ENCODE peak calls at places on chromosomes 2 and 18, in eight cellular contexts. One of them, this sample, is unnamed.

GRCh38 chr2:130198343-130198742 is at the start of gene TUBA3E:
- DNase-seq in AG04449: no peak
- DNase-seq in cardiac muscle cell: no peak
- DNase-seq in brain microvascular endothelial cell: no peak
- DNase-seq in fibroblast of lung: no peak
- DNase-seq in upper lobe of right lung: no peak
- DNase-seq in cardiac fibroblast: no peak
- DNase-seq in GM23248: no peak
- DNase-seq in this sample: no peak

GRCh38 chr18:677951-678363 is 20.5 kb downstream of the TYMS start:
- DNase-seq in AG04449: no peak
- DNase-seq in cardiac muscle cell: no peak
- DNase-seq in brain microvascular endothelial cell: no peak
- DNase-seq in fibroblast of lung: peak; percentile 64
- DNase-seq in upper lobe of right lung: no peak
- DNase-seq in cardiac fibroblast: no peak
- DNase-seq in GM23248: no peak
- DNase-seq in this sample: no peak

GRCh38 chr2:45020439-45020838 is 11.2 kb upstream of the SIX2 start:
- DNase-seq in AG04449: no peak
- DNase-seq in cardiac muscle cell: no peak
- DNase-seq in brain microvascular endothelial cell: no peak
- DNase-seq in fibroblast of lung: no peak
- DNase-seq in upper lobe of right lung: no peak
- DNase-seq in cardiac fibroblast: no peak
- DNase-seq in GM23248: no peak
- DNase-seq in this sample: no peak

GRCh38 chr18:2495381-2495780 is 75.9 kb downstream of the METTL4 start:
- DNase-seq in AG04449: no peak
- DNase-seq in cardiac muscle cell: no peak
- DNase-seq in brain microvascular endothelial cell: no peak
- DNase-seq in fibroblast of lung: peak; percentile 81
- DNase-seq in upper lobe of right lung: no peak
- DNase-seq in cardiac fibroblast: no peak
- DNase-seq in GM23248: no peak
- DNase-seq in this sample: no peak

GRCh38 chr2:201821080-201821479 is 14.7 kb downstream of the CDK15 start:
- DNase-seq in AG04449: no peak
- DNase-seq in cardiac muscle cell: no peak
- DNase-seq in brain microvascular endothelial cell: no peak
- DNase-seq in fibroblast of lung: no peak
- DNase-seq in upper lobe of right lung: no peak
- DNase-seq in cardiac fibroblast: no peak
- DNase-seq in GM23248: no peak
- DNase-seq in this sample: no peak

GRCh38 chr18:23784811-23785245 is 95.6 kb downstream of the LAMA3 start:
- DNase-seq in AG04449: peak; percentile 73
- DNase-seq in cardiac muscle cell: no peak
- DNase-seq in brain microvascular endothelial cell: peak; percentile 90
- DNase-seq in fibroblast of lung: peak; percentile 92
- DNase-seq in upper lobe of right lung: no peak
- DNase-seq in cardiac fibroblast: peak; percentile 92
- DNase-seq in GM23248: peak; percentile 86
- DNase-seq in this sample: peak; percentile 80

GRCh38 chr2:203177361-203177760 is 61.5 kb upstream of the CYP20A1 start:
- DNase-seq in AG04449: no peak
- DNase-seq in cardiac muscle cell: no peak
- DNase-seq in brain microvascular endothelial cell: no peak
- DNase-seq in fibroblast of lung: peak; percentile 38
- DNase-seq in upper lobe of right lung: no peak
- DNase-seq in cardiac fibroblast: peak; percentile 24
- DNase-seq in GM23248: peak; percentile 32
- DNase-seq in this sample: no peak

GRCh38 chr2:177603734-177604133 is 211.2 kb downstream of the AGPS start:
- DNase-seq in AG04449: no peak
- DNase-seq in cardiac muscle cell: no peak
- DNase-seq in brain microvascular endothelial cell: no peak
- DNase-seq in fibroblast of lung: no peak
- DNase-seq in upper lobe of right lung: no peak
- DNase-seq in cardiac fibroblast: no peak
- DNase-seq in GM23248: no peak
- DNase-seq in this sample: no peak

GRCh38 chr18:66735933-66736332 is 132.0 kb upstream of the CDH19 start:
- DNase-seq in AG04449: no peak
- DNase-seq in cardiac muscle cell: no peak
- DNase-seq in brain microvascular endothelial cell: no peak
- DNase-seq in fibroblast of lung: no peak
- DNase-seq in upper lobe of right lung: no peak
- DNase-seq in cardiac fibroblast: no peak
- DNase-seq in GM23248: no peak
- DNase-seq in this sample: no peak

GRCh38 chr18:57436193-57436964 is 1.2 kb downstream of the ONECUT2 start:
- DNase-seq in AG04449: no peak
- DNase-seq in cardiac muscle cell: no peak
- DNase-seq in brain microvascular endothelial cell: no peak
- DNase-seq in fibroblast of lung: no peak
- DNase-seq in upper lobe of right lung: no peak
- DNase-seq in cardiac fibroblast: no peak
- DNase-seq in GM23248: no peak
- DNase-seq in this sample: no peak

GRCh38 chr2:232341739-232342126 is 36.8 kb upstream of the ALPP start:
- DNase-seq in AG04449: no peak
- DNase-seq in cardiac muscle cell: no peak
- DNase-seq in brain microvascular endothelial cell: no peak
- DNase-seq in fibroblast of lung: no peak
- DNase-seq in upper lobe of right lung: peak; percentile 26
- DNase-seq in cardiac fibroblast: no peak
- DNase-seq in GM23248: no peak
- DNase-seq in this sample: no peak

GRCh38 chr18:37259711-37260110 is 305.9 kb downstream of the CELF4 start:
- DNase-seq in AG04449: no peak
- DNase-seq in cardiac muscle cell: no peak
- DNase-seq in brain microvascular endothelial cell: no peak
- DNase-seq in fibroblast of lung: no peak
- DNase-seq in upper lobe of right lung: no peak
- DNase-seq in cardiac fibroblast: no peak
- DNase-seq in GM23248: no peak
- DNase-seq in this sample: no peak

GRCh38 chr2:72165792-72166191 is 18.1 kb upstream of the CYP26B1 start:
- DNase-seq in AG04449: no peak
- DNase-seq in cardiac muscle cell: no peak
- DNase-seq in brain microvascular endothelial cell: no peak
- DNase-seq in fibroblast of lung: peak; percentile 36
- DNase-seq in upper lobe of right lung: no peak
- DNase-seq in cardiac fibroblast: peak; percentile 75
- DNase-seq in GM23248: peak; percentile 34
- DNase-seq in this sample: no peak

GRCh38 chr2:216829533-216829932 is 30.3 kb downstream of the TNP1 start:
- DNase-seq in AG04449: no peak
- DNase-seq in cardiac muscle cell: peak; percentile 75
- DNase-seq in brain microvascular endothelial cell: peak; percentile 55
- DNase-seq in fibroblast of lung: peak; percentile 70
- DNase-seq in upper lobe of right lung: no peak
- DNase-seq in cardiac fibroblast: peak; percentile 40
- DNase-seq in GM23248: peak; percentile 74
- DNase-seq in this sample: no peak

GRCh38 chr2:199370150-199370780 is 87.5 kb downstream of the SATB2 start:
- DNase-seq in AG04449: no peak
- DNase-seq in cardiac muscle cell: no peak
- DNase-seq in brain microvascular endothelial cell: no peak
- DNase-seq in fibroblast of lung: peak; percentile 63
- DNase-seq in upper lobe of right lung: no peak
- DNase-seq in cardiac fibroblast: peak; percentile 39
- DNase-seq in GM23248: peak; percentile 68
- DNase-seq in this sample: no peak

GRCh38 chr2:120641366-120641771 is 94.3 kb upstream of the GLI2 start:
- DNase-seq in AG04449: no peak
- DNase-seq in cardiac muscle cell: no peak
- DNase-seq in brain microvascular endothelial cell: peak; percentile 67
- DNase-seq in fibroblast of lung: peak; percentile 39
- DNase-seq in upper lobe of right lung: no peak
- DNase-seq in cardiac fibroblast: peak; percentile 49
- DNase-seq in GM23248: peak; percentile 51
- DNase-seq in this sample: no peak

GRCh38 chr2:133390151-133390550 is 178.1 kb downstream of the NCKAP5 start:
- DNase-seq in AG04449: peak; percentile 65
- DNase-seq in cardiac muscle cell: no peak
- DNase-seq in brain microvascular endothelial cell: peak; percentile 35
- DNase-seq in fibroblast of lung: peak; percentile 72
- DNase-seq in upper lobe of right lung: no peak
- DNase-seq in cardiac fibroblast: peak; percentile 39
- DNase-seq in GM23248: peak; percentile 79
- DNase-seq in this sample: peak; percentile 34

GRCh38 chr2:29844713-29845320 is 76.6 kb downstream of the ALK start:
- DNase-seq in AG04449: no peak
- DNase-seq in cardiac muscle cell: no peak
- DNase-seq in brain microvascular endothelial cell: peak; percentile 2
- DNase-seq in fibroblast of lung: peak; percentile 30
- DNase-seq in upper lobe of right lung: no peak
- DNase-seq in cardiac fibroblast: peak; percentile 44
- DNase-seq in GM23248: peak; percentile 67
- DNase-seq in this sample: no peak

GRCh38 chr2:233250985-233251305 is 528 bp upstream of the ATG16L1 start:
- DNase-seq in AG04449: no peak
- DNase-seq in cardiac muscle cell: no peak
- DNase-seq in brain microvascular endothelial cell: no peak
- DNase-seq in fibroblast of lung: no peak
- DNase-seq in upper lobe of right lung: no peak
- DNase-seq in cardiac fibroblast: no peak
- DNase-seq in GM23248: no peak
- DNase-seq in this sample: no peak

DNA sequence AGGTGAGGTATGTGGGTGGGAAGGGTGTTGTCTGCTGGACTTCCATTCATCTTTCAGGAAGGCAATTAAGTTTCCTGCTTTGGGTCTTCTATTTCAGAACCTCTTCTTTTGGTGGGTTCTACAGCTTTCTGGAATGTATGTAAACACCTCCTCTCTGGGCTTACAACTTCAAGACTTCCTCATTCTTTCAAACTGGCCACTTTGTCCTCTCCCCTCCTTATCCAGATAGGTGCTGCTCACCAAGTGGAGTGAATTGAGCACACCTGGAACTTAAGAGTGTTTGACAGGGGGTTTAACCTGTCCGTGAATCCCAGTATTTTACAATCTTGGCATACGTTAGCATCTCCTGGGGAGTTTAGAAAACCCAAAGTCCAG is 5.2 kb upstream of the MRPL33 start:
- DNase-seq in AG04449: no peak
- DNase-seq in cardiac muscle cell: no peak
- DNase-seq in brain microvascular endothelial cell: no peak
- DNase-seq in fibroblast of lung: no peak
- DNase-seq in upper lobe of right lung: no peak
- DNase-seq in cardiac fibroblast: no peak
- DNase-seq in GM23248: no peak
- DNase-seq in this sample: no peak
- H3K4me3 ChIP-seq in AG04449: no peak overlapping the region
- H3K4me3 ChIP-seq in cardiac muscle cell: no peak overlapping the region
- H3K4me3 ChIP-seq in brain microvascular endothelial cell: no peak overlapping the region
- H3K4me3 ChIP-seq in fibroblast of lung: no peak overlapping the region
- H3K4me3 ChIP-seq in upper lobe of right lung: peak overlapping the region; percentile 46
- H3K4me3 ChIP-seq in cardiac fibroblast: no peak overlapping the region
- H3K4me3 ChIP-seq in GM23248: no peak overlapping the region
- H3K4me3 ChIP-seq in this sample: no peak overlapping the region

DNA sequence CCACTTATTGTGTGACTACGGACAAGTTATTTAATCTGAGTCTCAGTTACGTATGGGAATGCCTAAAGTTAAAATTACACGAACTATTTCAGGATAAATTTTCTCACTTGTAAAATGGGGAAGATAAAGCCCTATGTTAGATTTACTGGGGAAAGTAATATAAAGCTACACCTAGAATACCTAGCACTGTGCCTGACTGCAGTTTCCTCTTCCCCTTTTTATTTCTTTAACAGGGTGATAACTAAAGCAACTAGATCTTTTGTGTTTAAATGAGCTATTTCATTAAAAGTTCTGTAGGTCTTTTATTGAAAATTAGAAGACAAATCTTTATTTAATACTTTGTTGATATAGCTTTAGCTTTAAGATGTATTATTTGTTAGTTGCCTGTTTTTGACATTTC is 5.0 kb downstream of the B3GNT2 start:
- DNase-seq in AG04449: no peak
- DNase-seq in cardiac muscle cell: no peak
- DNase-seq in brain microvascular endothelial cell: no peak
- DNase-seq in fibroblast of lung: no peak
- DNase-seq in upper lobe of right lung: no peak
- DNase-seq in cardiac fibroblast: no peak
- DNase-seq in GM23248: no peak
- DNase-seq in this sample: no peak
- H3K4me3 ChIP-seq in AG04449: no peak overlapping the region
- H3K4me3 ChIP-seq in cardiac muscle cell: no peak overlapping the region
- H3K4me3 ChIP-seq in brain microvascular endothelial cell: no peak overlapping the region
- H3K4me3 ChIP-seq in fibroblast of lung: no peak overlapping the region
- H3K4me3 ChIP-seq in upper lobe of right lung: no peak overlapping the region
- H3K4me3 ChIP-seq in cardiac fibroblast: no peak overlapping the region
- H3K4me3 ChIP-seq in GM23248: no peak overlapping the region
- H3K4me3 ChIP-seq in this sample: no peak overlapping the region

GRCh38 chr2:112629823-112630222 is 15.9 kb upstream of the SLC20A1 start:
- DNase-seq in AG04449: no peak
- DNase-seq in cardiac muscle cell: no peak
- DNase-seq in brain microvascular endothelial cell: no peak
- DNase-seq in fibroblast of lung: no peak
- DNase-seq in upper lobe of right lung: no peak
- DNase-seq in cardiac fibroblast: no peak
- DNase-seq in GM23248: no peak
- DNase-seq in this sample: no peak

GRCh38 chr2:112626604-112627059 is 19.1 kb upstream of the SLC20A1 start:
- DNase-seq in AG04449: no peak
- DNase-seq in cardiac muscle cell: peak; percentile 62
- DNase-seq in brain microvascular endothelial cell: no peak
- DNase-seq in fibroblast of lung: peak; percentile 75
- DNase-seq in upper lobe of right lung: peak; percentile 79
- DNase-seq in cardiac fibroblast: peak; percentile 80
- DNase-seq in GM23248: peak; percentile 82
- DNase-seq in this sample: peak; percentile 38

GRCh38 chr2:112629224-112629623 is 16.5 kb upstream of the SLC20A1 start:
- DNase-seq in AG04449: no peak
- DNase-seq in cardiac muscle cell: no peak
- DNase-seq in brain microvascular endothelial cell: no peak
- DNase-seq in fibroblast of lung: no peak
- DNase-seq in upper lobe of right lung: no peak
- DNase-seq in cardiac fibroblast: no peak
- DNase-seq in GM23248: no peak
- DNase-seq in this sample: no peak

GRCh38 chr2:112625474-112626114 is 20.1 kb upstream of the SLC20A1 start:
- DNase-seq in AG04449: no peak
- DNase-seq in cardiac muscle cell: no peak
- DNase-seq in brain microvascular endothelial cell: no peak
- DNase-seq in fibroblast of lung: no peak
- DNase-seq in upper lobe of right lung: peak; percentile 27
- DNase-seq in cardiac fibroblast: no peak
- DNase-seq in GM23248: peak; percentile 7
- DNase-seq in this sample: no peak

GRCh38 chr2:112627060-112628040 is 18.4 kb upstream of the SLC20A1 start:
- DNase-seq in AG04449: peak; percentile 76
- DNase-seq in cardiac muscle cell: no peak
- DNase-seq in brain microvascular endothelial cell: peak; percentile 95
- DNase-seq in fibroblast of lung: peak; percentile 98
- DNase-seq in upper lobe of right lung: peak; percentile 62
- DNase-seq in cardiac fibroblast: peak; percentile 98
- DNase-seq in GM23248: peak; percentile 98
- DNase-seq in this sample: peak; percentile 91
- H3K4me3 ChIP-seq in AG04449: peak overlapping the region; percentile 9
- H3K4me3 ChIP-seq in cardiac muscle cell: no peak overlapping the region
- H3K4me3 ChIP-seq in brain microvascular endothelial cell: peak overlapping the region; percentile 10
- H3K4me3 ChIP-seq in fibroblast of lung: no peak overlapping the region
- H3K4me3 ChIP-seq in upper lobe of right lung: peak overlapping the region; percentile 14
- H3K4me3 ChIP-seq in cardiac fibroblast: peak overlapping the region; percentile 8
- H3K4me3 ChIP-seq in GM23248: peak overlapping the region; percentile 56
- H3K4me3 ChIP-seq in this sample: peak overlapping the region; percentile 4

GRCh38 chr2:181142514-181142913 is 162.1 kb downstream of the UBE2E3 start:
- DNase-seq in AG04449: no peak
- DNase-seq in cardiac muscle cell: no peak
- DNase-seq in brain microvascular endothelial cell: no peak
- DNase-seq in fibroblast of lung: no peak
- DNase-seq in upper lobe of right lung: no peak
- DNase-seq in cardiac fibroblast: no peak
- DNase-seq in GM23248: no peak
- DNase-seq in this sample: no peak
- H3K4me3 ChIP-seq in AG04449: no peak overlapping the region
- H3K4me3 ChIP-seq in cardiac muscle cell: no peak overlapping the region
- H3K4me3 ChIP-seq in brain microvascular endothelial cell: no peak overlapping the region
- H3K4me3 ChIP-seq in fibroblast of lung: no peak overlapping the region
- H3K4me3 ChIP-seq in upper lobe of right lung: no peak overlapping the region
- H3K4me3 ChIP-seq in cardiac fibroblast: no peak overlapping the region
- H3K4me3 ChIP-seq in GM23248: no peak overlapping the region
- H3K4me3 ChIP-seq in this sample: no peak overlapping the region

This sample was measured in skeletal muscle cell.